ENCODE peak calls at places on chromosomes 1 and 21, in ten cellular contexts. B is BJ, D is PC-3, T is left ventricle myocardium inferior, C is foreskin fibroblast, A is heart right ventricle, G is ovary, H is tibial nerve, P is Calu3, F is fibroblast of the aortic adventitia. R is an unnamed sample.

GRCh38 chr1:16218014-16218673 is 5.7 kb upstream of the ARHGEF19 start:
- DNase-seq in B (no peak), D (no peak), T (no peak), C (no peak), A (no peak), G (peak), H (no peak), P (no peak), F (no peak), R (no peak)

GRCh38 chr21:30194701-30195299 is 21.1 kb downstream of the CLDN8 start:
- DNase-seq in B (no peak), D (peak), T (no peak), C (no peak), A (no peak), G (no peak), H (no peak), P (peak), F (peak), R (no peak)

GRCh38 chr21:36127250-36127904 is 7.5 kb upstream of the CBR3 start:
- DNase-seq in B (no peak), D (no peak), T (no peak), C (no peak), A (no peak), G (no peak), H (no peak), P (no peak), F (no peak), R (no peak)

GRCh38 chr1:65813956-65814355 is 21.3 kb downstream of the PDE4B start:
- DNase-seq in B (no peak), D (peak), T (no peak), C (peak), A (no peak), G (no peak), H (no peak), P (no peak), F (no peak), R (peak)

GRCh38 chr1:179953974-179954493 is 576 bp upstream of the CEP350 start:
- DNase-seq in B (no peak), D (no peak), T (no peak), C (peak), A (peak), G (no peak), H (peak), P (no peak), F (peak), R (peak)

GRCh38 chr1:160834945-160835565 is 27.6 kb downstream of the CD244 start:
- DNase-seq in B (no peak), D (peak), T (no peak), C (peak), A (peak), G (no peak), H (peak), P (peak), F (peak), R (peak)

GRCh38 chr1:33254536-33254935 is 1.8 kb upstream of the ZNF362 start:
- DNase-seq in B (no peak), D (no peak), T (no peak), C (no peak), A (no peak), G (no peak), H (no peak), P (no peak), F (no peak), R (no peak)

GRCh38 chr1:237799762-237800474 is 90.8 kb downstream of the ZP4 start:
- DNase-seq in B (no peak), D (peak), T (peak), C (no peak), A (peak), G (no peak), H (no peak), P (peak), F (no peak), R (peak)

GRCh38 chr1:86377341-86377740 is 18.8 kb downstream of the ODF2L start:
- DNase-seq in B (no peak), D (no peak), T (no peak), C (no peak), A (no peak), G (no peak), H (no peak), P (no peak), F (no peak), R (no peak)

GRCh38 chr1:214967865-214968575 is 114.5 kb upstream of the KCNK2 start:
- DNase-seq in B (peak), D (no peak), T (no peak), C (peak), A (no peak), G (no peak), H (no peak), P (no peak), F (peak), R (peak)

GRCh38 chr1:84668185-84668584 is 22.1 kb downstream of the SSX2IP start:
- DNase-seq in B (no peak), D (peak), T (no peak), C (no peak), A (no peak), G (no peak), H (peak), P (no peak), F (peak), R (no peak)

DNA sequence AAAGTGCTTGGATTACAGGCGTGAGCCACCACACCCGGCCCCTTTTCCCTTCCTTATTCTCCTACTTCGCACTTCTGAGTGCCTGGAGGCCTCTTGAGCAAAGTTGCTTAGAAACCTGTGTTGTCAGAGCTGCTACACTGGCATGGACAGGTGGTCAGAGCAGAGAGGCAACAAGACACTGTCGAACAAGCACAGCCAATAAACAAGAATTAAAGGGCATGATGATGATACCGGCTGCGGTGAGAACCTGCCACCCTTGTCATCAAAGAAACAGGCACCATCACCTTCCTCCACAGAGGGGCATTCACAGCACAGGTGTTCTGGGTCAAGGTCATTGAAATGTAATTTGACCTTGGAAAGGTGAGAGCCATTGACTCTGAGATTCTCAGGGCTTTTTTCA is 23.3 kb downstream of the STUM start:
- DNase-seq in B (no peak), D (no peak), T (no peak), C (no peak), A (no peak), G (no peak), H (no peak), P (no peak), F (no peak), R (no peak)
- TF ChIP-seq CTCF in B (no peak), D (no peak), T (no peak), C (no peak), A (no peak), G (no peak), H (no peak), P (no peak), F (no peak), R (no peak)

GRCh38 chr1:25245393-25245792 is 1.9 kb downstream of the RSRP1 start:
- DNase-seq in B (no peak), D (no peak), T (no peak), C (no peak), A (no peak), G (no peak), H (no peak), P (no peak), F (no peak), R (no peak)

GRCh38 chr1:25246600-25247023 is 642 bp downstream of the RSRP1 start:
- DNase-seq in B (no peak), D (no peak), T (peak), C (no peak), A (peak), G (peak), H (no peak), P (no peak), F (no peak), R (no peak)

GRCh38 chr1:25247829-25248754 is 838 bp upstream of the RSRP1 start:
- DNase-seq in B (no peak), D (no peak), T (no peak), C (no peak), A (no peak), G (no peak), H (no peak), P (no peak), F (no peak), R (no peak)

GRCh38 chr1:25245809-25246599 is 1.2 kb downstream of the RSRP1 start:
- DNase-seq in B (no peak), D (peak), T (no peak), C (no peak), A (no peak), G (no peak), H (no peak), P (peak), F (peak), R (peak)

DNA sequence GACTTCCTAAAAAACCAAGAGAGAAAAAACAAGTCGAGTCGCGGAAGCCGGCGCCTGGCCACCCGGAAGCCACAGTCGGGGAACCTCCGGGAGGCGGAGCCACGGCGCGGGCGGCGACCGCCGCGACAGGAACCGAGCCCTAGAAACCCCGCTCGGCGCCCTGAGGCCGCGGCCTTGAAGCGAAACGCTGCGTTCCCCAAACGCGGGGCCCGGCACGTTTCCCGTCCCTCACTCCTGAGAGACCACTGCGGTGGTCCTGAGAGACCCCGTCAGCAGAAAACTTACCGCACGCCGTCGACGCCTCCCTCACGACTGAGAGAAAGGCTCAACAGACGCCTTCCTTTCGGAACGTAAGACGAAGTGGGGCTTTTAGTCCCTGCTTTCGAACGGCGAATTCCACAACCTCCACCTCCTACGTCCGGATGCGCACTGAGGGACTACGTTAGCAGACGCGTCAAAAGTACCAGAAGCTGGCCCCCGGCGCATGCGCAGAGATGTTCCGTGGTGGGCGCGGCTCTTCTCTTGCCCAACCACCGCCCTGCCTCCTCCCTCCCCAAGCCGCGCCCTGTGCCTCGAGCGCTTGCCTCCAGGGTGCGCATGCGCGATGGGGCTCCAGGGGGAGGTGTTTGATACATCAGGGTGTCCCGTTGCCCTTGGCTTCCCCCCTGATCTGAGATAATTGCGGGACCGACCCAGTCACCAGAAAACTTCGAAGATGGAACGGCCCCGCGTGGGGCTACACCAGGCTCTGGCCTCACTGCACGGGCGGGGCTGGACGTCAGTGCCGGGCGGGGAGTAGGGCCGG is at the start of gene RSRP1:
- DNase-seq in B (peak), D (peak), T (peak), C (peak), A (peak), G (peak), H (peak), P (peak), F (peak), R (peak)
- TF ChIP-seq CTCF in B (no peak), D (no peak), T (peak), C (no peak), A (no peak), G (no peak), H (no peak), P (no peak), F (peak), R (peak)

GRCh38 chr1:51630393-51630792 is 13.5 kb downstream of the OSBPL9 start:
- DNase-seq in B (no peak), D (no peak), T (no peak), C (no peak), A (no peak), G (no peak), H (no peak), P (no peak), F (no peak), R (no peak)

GRCh38 chr1:51629918-51630317 is 13.0 kb downstream of the OSBPL9 start:
- DNase-seq in B (no peak), D (no peak), T (no peak), C (no peak), A (no peak), G (no peak), H (no peak), P (no peak), F (no peak), R (no peak)

GRCh38 chr1:51624851-51625250 is 8.0 kb downstream of the OSBPL9 start:
- DNase-seq in B (no peak), D (peak), T (no peak), C (no peak), A (no peak), G (no peak), H (no peak), P (no peak), F (no peak), R (no peak)

GRCh38 chr1:51628715-51629590 is 12.1 kb downstream of the OSBPL9 start:
- DNase-seq in B (no peak), D (peak), T (no peak), C (no peak), A (no peak), G (no peak), H (no peak), P (no peak), F (no peak), R (no peak)

DNA sequence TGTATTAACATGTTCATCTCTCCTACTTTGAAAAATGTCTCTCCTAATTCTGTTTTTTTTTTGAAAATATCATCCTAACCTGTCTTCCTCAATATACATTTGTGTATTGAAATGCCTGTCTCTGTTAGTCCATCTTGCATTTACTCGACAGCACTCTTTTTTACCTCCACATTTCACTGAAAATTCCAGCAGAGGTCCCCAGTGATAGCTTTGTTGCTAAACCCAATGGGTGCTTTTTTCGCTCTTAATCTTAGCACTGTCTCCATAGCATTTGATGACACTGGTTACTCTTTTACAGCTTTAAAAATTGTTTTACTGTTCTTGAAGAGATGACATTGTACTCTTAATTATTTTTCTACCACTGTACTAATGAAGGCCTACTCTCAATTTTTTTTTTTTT is 10.8 kb downstream of the OSBPL9 start:
- DNase-seq in B (no peak), D (peak), T (no peak), C (peak), A (no peak), G (no peak), H (no peak), P (no peak), F (peak), R (peak)
- TF ChIP-seq CTCF in B (peak), D (peak), T (peak), C (peak), A (peak), G (no peak), H (no peak), P (no peak), F (peak), R (peak)

DNA sequence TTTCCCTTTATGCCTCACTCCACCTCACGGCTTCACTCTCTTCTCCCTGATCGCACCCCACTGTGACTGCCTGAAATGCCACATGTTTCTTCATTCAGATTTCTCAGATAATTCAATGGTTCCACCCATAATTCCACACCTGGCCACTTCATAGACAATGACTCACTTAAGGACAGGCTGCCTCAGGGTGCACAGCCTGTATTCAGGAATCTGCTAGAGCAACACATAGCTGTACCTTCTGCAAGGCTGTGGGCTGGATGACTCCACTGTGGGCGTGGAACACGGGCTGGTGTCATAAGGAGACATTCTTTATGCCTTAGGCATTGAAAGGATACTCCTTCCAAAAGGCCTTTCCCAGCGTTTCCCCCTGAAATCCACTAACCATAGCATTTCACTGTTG is 36.1 kb downstream of the L1TD1 start:
- DNase-seq in B (peak), D (peak), T (no peak), C (peak), A (no peak), G (no peak), H (no peak), P (peak), F (peak), R (peak)
- TF ChIP-seq CTCF in B (no peak), D (no peak), T (no peak), C (no peak), A (no peak), G (no peak), H (no peak), P (no peak), F (no peak), R (no peak)

DNA sequence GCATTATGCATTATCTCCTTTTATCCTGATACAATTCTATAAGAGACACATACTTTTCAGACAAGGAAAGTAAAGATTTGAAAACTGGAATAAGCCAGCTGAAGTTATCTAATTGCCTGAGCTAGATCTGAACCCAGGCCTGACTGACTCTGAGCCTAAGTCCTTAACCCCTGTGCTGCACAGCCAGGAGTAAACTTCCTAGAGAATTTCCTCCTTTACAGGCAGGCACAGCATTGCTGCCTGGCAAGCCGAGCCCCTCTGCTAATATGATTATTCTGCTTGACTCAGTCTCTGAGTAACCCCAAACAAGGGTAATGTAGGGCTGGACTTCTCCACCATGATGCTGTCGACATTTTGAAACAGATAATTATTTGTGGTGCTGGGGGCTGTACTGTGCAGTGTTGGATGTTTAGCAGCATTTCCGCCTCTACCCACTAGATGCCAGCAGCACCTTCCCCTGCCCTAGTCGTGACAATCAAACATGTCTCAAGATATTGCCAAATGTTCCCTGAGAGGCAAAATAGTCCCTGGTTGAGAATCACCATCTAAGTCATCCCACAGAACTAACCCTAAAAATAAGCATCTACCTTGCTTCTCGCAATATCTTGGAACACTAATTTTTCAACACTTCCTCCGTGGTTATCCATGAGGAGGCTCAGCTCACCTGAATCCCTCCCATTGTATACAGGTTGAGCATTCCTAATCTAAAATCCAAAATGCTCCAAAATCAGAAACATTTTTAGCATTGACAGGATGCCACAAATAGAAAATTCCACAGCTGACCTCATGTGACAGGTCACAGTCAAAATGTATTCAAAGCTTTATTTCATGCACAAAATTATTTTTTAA is 18.5 kb downstream of the CAMK1G start:
- DNase-seq in B (no peak), D (peak), T (no peak), C (peak), A (peak), G (peak), H (peak), P (peak), F (peak), R (peak)
- TF ChIP-seq CTCF in B (peak), D (peak), T (peak), C (peak), A (peak), G (peak), H (peak), P (peak), F (peak), R (peak)

DNA sequence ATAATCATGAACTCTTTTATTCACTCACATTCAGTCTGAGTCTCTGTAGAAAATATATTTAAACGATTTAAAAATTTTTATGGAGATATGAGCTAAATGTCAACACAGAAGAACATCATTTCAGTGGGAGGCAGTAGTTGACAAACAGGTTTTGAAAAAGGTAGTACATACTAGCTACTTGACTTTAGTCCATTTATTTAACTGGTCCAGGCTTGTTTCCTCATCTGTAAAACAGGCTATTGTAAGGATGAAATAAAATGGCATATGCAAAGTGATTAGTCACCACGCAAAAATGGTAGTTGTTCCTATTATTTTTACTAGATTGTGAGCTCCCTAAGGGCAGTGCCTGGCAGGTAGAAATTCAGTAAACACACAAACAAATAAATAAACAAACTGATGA is 75.2 kb downstream of the NTPCR start:
- DNase-seq in B (no peak), D (peak), T (no peak), C (no peak), A (no peak), G (no peak), H (no peak), P (no peak), F (no peak), R (no peak)
- TF ChIP-seq CTCF in B (no peak), D (peak), T (peak), C (no peak), A (no peak), G (no peak), H (no peak), P (no peak), F (no peak), R (no peak)

DNA sequence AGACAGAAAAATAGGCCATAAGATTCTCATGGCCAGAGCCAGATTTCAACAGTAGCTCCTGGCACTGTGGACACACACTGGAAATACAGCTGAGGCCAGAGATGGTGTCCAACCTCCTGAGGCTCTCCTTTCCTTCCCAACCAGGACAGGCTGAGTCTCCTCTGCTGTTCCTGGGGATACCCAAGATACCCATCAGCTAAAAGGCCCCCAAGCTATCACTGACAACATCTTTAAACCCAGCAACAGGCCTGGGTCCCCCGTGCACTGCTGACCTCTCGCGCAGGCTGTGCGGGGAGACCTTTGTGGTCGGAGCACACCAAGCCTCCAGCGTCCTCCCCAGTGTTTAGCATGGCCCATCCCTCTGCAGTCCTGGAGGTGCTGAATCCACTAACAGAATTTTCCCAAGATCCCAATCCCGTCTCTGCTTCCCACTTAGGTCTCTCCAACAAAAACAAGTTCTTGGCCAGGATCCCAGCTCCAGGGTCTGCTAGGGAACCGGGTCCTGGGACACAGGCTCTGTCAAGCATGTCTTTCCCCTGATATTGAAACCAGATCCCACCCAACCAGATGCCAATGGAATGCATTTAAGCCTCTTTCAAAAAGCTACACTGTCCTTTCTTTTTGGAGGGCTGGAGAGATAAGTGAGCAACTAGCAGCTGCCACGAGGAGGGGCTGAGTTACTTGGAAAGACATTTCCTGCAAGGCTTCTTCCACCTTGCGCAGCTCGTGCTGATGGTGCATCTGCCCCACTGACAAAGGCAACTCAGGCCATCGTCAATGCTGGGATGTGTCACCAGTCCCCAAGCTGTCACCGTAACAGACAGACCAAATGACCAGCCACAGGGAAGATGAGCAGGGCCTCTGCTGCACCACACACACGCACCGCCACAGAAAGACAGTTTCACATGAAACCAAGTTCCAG is 73.2 kb downstream of the BCAR3 start:
- DNase-seq in B (no peak), D (no peak), T (peak), C (no peak), A (peak), G (no peak), H (no peak), P (no peak), F (peak), R (no peak)
- TF ChIP-seq CTCF in B (no peak), D (no peak), T (peak), C (no peak), A (no peak), G (no peak), H (no peak), P (no peak), F (no peak), R (no peak)

R was measured in HFFc6.